ENCODE peak calls at places on chromosomes 13 and 19, in nine cellular contexts. Z is activated T-cell treated with anti-CD3 and anti-CD28 coated beads, Interleukin-2, amount 50 U/mL, for 1 hour; O is AML-193; E is AG10803; C is A172; T is stimulated activated naive B cell treated with anti-CD40 and anti-IgM and Interleukin-4, amounts not matched to agents 10 μg/mL and 1 μg/mL and 100 μg/mL, for 72 hours; W is G401; D is stimulated activated naive CD4-positive, alpha-beta T cell; A is astrocyte. K is an unnamed sample.

GRCh38 chr19:4910594-4911273 is 1.4 kb downstream of the UHRF1 start:
- DNase-seq in C (peak), O (peak), W (no peak), Z (peak), D (no peak), E (peak), T (no peak), A (peak), K (no peak)

GRCh38 chr13:24606486-24607170 is 73.6 kb upstream of the ATP12A start:
- DNase-seq in E (no peak), Z (no peak), C (no peak), A (no peak), T (no peak), O (no peak), D (no peak), W (no peak), K (no peak)

GRCh38 chr19:18815673-18816072 is 16.1 kb upstream of the UPF1 start:
- DNase-seq in Z (no peak), C (no peak), O (no peak), D (no peak), W (no peak), A (no peak), E (no peak), T (no peak), K (no peak)

GRCh38 chr13:42041017-42041683 is 7.3 kb upstream of the DGKH start:
- DNase-seq in Z (peak), W (peak), T (peak), O (peak), E (peak), A (peak), D (no peak), C (peak), K (no peak)

GRCh38 chr19:46958542-46958941 is 61.1 kb upstream of the NPAS1 start:
- DNase-seq in C (no peak), A (peak), T (no peak), O (no peak), W (peak), D (no peak), E (peak), Z (no peak), K (no peak)

GRCh38 chr19:44848805-44849457 is 2.8 kb downstream of the NECTIN2 start:
- DNase-seq in O (no peak), Z (no peak), T (no peak), A (no peak), C (no peak), D (no peak), W (no peak), E (no peak), K (no peak)

GRCh38 chr19:45528744-45529453 is 21.6 kb downstream of the VASP start:
- DNase-seq in A (no peak), E (no peak), C (no peak), D (peak), T (no peak), W (peak), Z (peak), O (no peak), K (no peak)

GRCh38 chr19:10238172-10238783 is 7.1 kb upstream of the S1PR2 start:
- DNase-seq in Z (no peak), E (peak), W (no peak), C (no peak), O (no peak), D (no peak), A (no peak), T (no peak), K (no peak)

GRCh38 chr19:50833117-50833801 is at the start of gene KLK15:
- DNase-seq in W (no peak), E (no peak), T (no peak), C (no peak), D (no peak), O (no peak), Z (no peak), A (no peak), K (no peak)

GRCh38 chr19:27746691-27747380 is 1466.1 kb downstream of the UQCRFS1 start:
- DNase-seq in E (peak), A (peak), C (no peak), O (no peak), T (peak), Z (no peak), W (peak), D (no peak), K (no peak)

K was measured in Panc1.